ENCODE peak calls at places on chromosome 16, in seven cellular contexts. One of them, this sample, is unnamed.

GRCh38 chr16:67563708-67564468 is 1.6 kb downstream of the CTCF start:
- DNase-seq in ACHN: peak
- DNase-seq in germinal center: peak
- DNase-seq in GM18507: no peak
- DNase-seq in A549: no peak
- DNase-seq in SK-N-DZ: peak
- DNase-seq in right lobe of liver: peak
- DNase-seq in this sample: no peak

GRCh38 chr16:78745491-78746019 is 646.1 kb downstream of the WWOX start:
- DNase-seq in germinal center: no peak
- DNase-seq in A549: no peak
- DNase-seq in SK-N-DZ: no peak
- DNase-seq in GM18507: no peak
- DNase-seq in ACHN: no peak
- DNase-seq in right lobe of liver: no peak
- DNase-seq in this sample: no peak

GRCh38 chr16:62225675-62226074 is 189.4 kb upstream of the CDH8 start:
- DNase-seq in ACHN: peak
- DNase-seq in SK-N-DZ: peak
- DNase-seq in right lobe of liver: peak
- DNase-seq in A549: peak
- DNase-seq in germinal center: no peak
- DNase-seq in GM18507: no peak
- DNase-seq in this sample: no peak

GRCh38 chr16:1335211-1335971 is 1.9 kb downstream of the BAIAP3 start:
- DNase-seq in GM18507: no peak
- DNase-seq in germinal center: no peak
- DNase-seq in A549: no peak
- DNase-seq in right lobe of liver: no peak
- DNase-seq in SK-N-DZ: no peak
- DNase-seq in ACHN: no peak
- DNase-seq in this sample: no peak

GRCh38 chr16:81900456-81900855 is 110.8 kb downstream of the SDR42E1 start:
- DNase-seq in GM18507: no peak
- DNase-seq in germinal center: no peak
- DNase-seq in SK-N-DZ: no peak
- DNase-seq in ACHN: no peak
- DNase-seq in A549: no peak
- DNase-seq in right lobe of liver: no peak
- DNase-seq in this sample: no peak

GRCh38 chr16:67504190-67505021 is 21.1 kb upstream of the AGRP start:
- DNase-seq in right lobe of liver: peak
- DNase-seq in ACHN: no peak
- DNase-seq in A549: no peak
- DNase-seq in GM18507: no peak
- DNase-seq in SK-N-DZ: no peak
- DNase-seq in germinal center: no peak
- DNase-seq in this sample: no peak

GRCh38 chr16:46830417-46830901 is 521 bp downstream of the C16orf87 start:
- DNase-seq in germinal center: peak
- DNase-seq in SK-N-DZ: peak
- DNase-seq in ACHN: peak
- DNase-seq in GM18507: no peak
- DNase-seq in right lobe of liver: peak
- DNase-seq in A549: no peak
- DNase-seq in this sample: no peak

GRCh38 chr16:75244225-75244792 is 7.1 kb downstream of the BCAR1 start:
- DNase-seq in A549: no peak
- DNase-seq in germinal center: no peak
- DNase-seq in SK-N-DZ: no peak
- DNase-seq in ACHN: peak
- DNase-seq in right lobe of liver: no peak
- DNase-seq in GM18507: no peak
- DNase-seq in this sample: no peak

GRCh38 chr16:67246081-67246944 is 968 bp downstream of the FHOD1 start:
- DNase-seq in right lobe of liver: peak
- DNase-seq in SK-N-DZ: peak
- DNase-seq in germinal center: peak
- DNase-seq in GM18507: no peak
- DNase-seq in A549: peak
- DNase-seq in ACHN: peak
- DNase-seq in this sample: peak

GRCh38 chr16:85330694-85331188 is 218.5 kb upstream of the CIBAR2 start:
- DNase-seq in germinal center: peak
- DNase-seq in GM18507: peak
- DNase-seq in right lobe of liver: no peak
- DNase-seq in SK-N-DZ: peak
- DNase-seq in A549: peak
- DNase-seq in ACHN: peak
- DNase-seq in this sample: peak

GRCh38 chr16:86395477-86395876 is 114.8 kb upstream of the FOXF1 start:
- DNase-seq in A549: no peak
- DNase-seq in germinal center: no peak
- DNase-seq in SK-N-DZ: no peak
- DNase-seq in right lobe of liver: no peak
- DNase-seq in ACHN: no peak
- DNase-seq in GM18507: no peak
- DNase-seq in this sample: no peak

GRCh38 chr16:88377961-88378360 is 4.8 kb upstream of the ZNF469 start:
- DNase-seq in A549: no peak
- DNase-seq in germinal center: no peak
- DNase-seq in SK-N-DZ: no peak
- DNase-seq in GM18507: no peak
- DNase-seq in right lobe of liver: peak
- DNase-seq in ACHN: no peak
- DNase-seq in this sample: no peak

GRCh38 chr16:71927383-71927782 is 32.1 kb downstream of the IST1 start:
- DNase-seq in ACHN: peak
- DNase-seq in right lobe of liver: no peak
- DNase-seq in GM18507: no peak
- DNase-seq in SK-N-DZ: no peak
- DNase-seq in germinal center: no peak
- DNase-seq in A549: no peak
- DNase-seq in this sample: no peak

GRCh38 chr16:68993885-68994284 is 111.6 kb upstream of the HAS3 start:
- DNase-seq in ACHN: peak
- DNase-seq in germinal center: no peak
- DNase-seq in A549: peak
- DNase-seq in right lobe of liver: no peak
- DNase-seq in SK-N-DZ: no peak
- DNase-seq in GM18507: no peak
- DNase-seq in this sample: no peak

GRCh38 chr16:68367034-68367433 is 56.2 kb downstream of the PRMT7 start:
- DNase-seq in right lobe of liver: no peak
- DNase-seq in SK-N-DZ: peak
- DNase-seq in ACHN: peak
- DNase-seq in germinal center: peak
- DNase-seq in A549: peak
- DNase-seq in GM18507: no peak
- DNase-seq in this sample: peak

GRCh38 chr16:70788668-70789161 is 12.2 kb downstream of the VAC14 start:
- DNase-seq in germinal center: no peak
- DNase-seq in SK-N-DZ: no peak
- DNase-seq in A549: no peak
- DNase-seq in ACHN: no peak
- DNase-seq in GM18507: no peak
- DNase-seq in right lobe of liver: no peak
- DNase-seq in this sample: no peak

GRCh38 chr16:19548144-19548543 is 7.4 kb upstream of the VPS35L start:
- DNase-seq in GM18507: no peak
- DNase-seq in germinal center: no peak
- DNase-seq in right lobe of liver: no peak
- DNase-seq in A549: no peak
- DNase-seq in ACHN: no peak
- DNase-seq in SK-N-DZ: no peak
- DNase-seq in this sample: no peak

GRCh38 chr16:66905633-66906539 is 12.8 kb downstream of the CDH16 start:
- DNase-seq in A549: no peak
- DNase-seq in GM18507: no peak
- DNase-seq in germinal center: no peak
- DNase-seq in SK-N-DZ: no peak
- DNase-seq in ACHN: no peak
- DNase-seq in right lobe of liver: peak
- DNase-seq in this sample: no peak

GRCh38 chr16:77780378-77780837 is 8.0 kb upstream of the VAT1L start:
- DNase-seq in germinal center: no peak
- DNase-seq in ACHN: peak
- DNase-seq in right lobe of liver: no peak
- DNase-seq in GM18507: no peak
- DNase-seq in A549: peak
- DNase-seq in SK-N-DZ: no peak
- DNase-seq in this sample: no peak

GRCh38 chr16:31355701-31356100 is 725 bp downstream of the ITGAX start:
- DNase-seq in ACHN: no peak
- DNase-seq in germinal center: no peak
- DNase-seq in SK-N-DZ: no peak
- DNase-seq in GM18507: no peak
- DNase-seq in A549: no peak
- DNase-seq in right lobe of liver: no peak
- DNase-seq in this sample: no peak

This sample was measured in NCI-H1930.